ENCODE peak calls at places on chromosomes 12 and 14, in four cellular contexts. One of them, this sample, is unnamed.

GRCh38 chr14:100140452-100141132 is 18.9 kb downstream of the DEGS2 start:
- DNase-seq in fibroblast of the conjunctiva: no peak
- DNase-seq in T follicular helper cell: no peak
- DNase-seq in CD8-positive, alpha-beta memory T cell: no peak
- DNase-seq in this sample: no peak

GRCh38 chr14:91793704-91794103 is 61.8 kb upstream of the CATSPERB start:
- DNase-seq in fibroblast of the conjunctiva: no peak
- DNase-seq in T follicular helper cell: no peak
- DNase-seq in CD8-positive, alpha-beta memory T cell: no peak
- DNase-seq in this sample: no peak

GRCh38 chr14:62039871-62040270 is 277.7 kb downstream of the SNAPC1 start:
- DNase-seq in fibroblast of the conjunctiva: no peak
- DNase-seq in T follicular helper cell: no peak
- DNase-seq in CD8-positive, alpha-beta memory T cell: no peak
- DNase-seq in this sample: peak

GRCh38 chr12:72011374-72011773 is 72.7 kb downstream of the TPH2 start:
- DNase-seq in fibroblast of the conjunctiva: no peak
- DNase-seq in T follicular helper cell: no peak
- DNase-seq in CD8-positive, alpha-beta memory T cell: no peak
- DNase-seq in this sample: no peak

GRCh38 chr12:7512528-7512927 is 9.0 kb upstream of the CD163 start:
- DNase-seq in fibroblast of the conjunctiva: peak
- DNase-seq in T follicular helper cell: no peak
- DNase-seq in CD8-positive, alpha-beta memory T cell: no peak
- DNase-seq in this sample: no peak

GRCh38 chr12:19491863-19492262 is 52.6 kb downstream of the AEBP2 start:
- DNase-seq in fibroblast of the conjunctiva: no peak
- DNase-seq in T follicular helper cell: no peak
- DNase-seq in CD8-positive, alpha-beta memory T cell: no peak
- DNase-seq in this sample: no peak

GRCh38 chr12:111448266-111448830 is 42.6 kb downstream of the SH2B3 start:
- DNase-seq in fibroblast of the conjunctiva: no peak
- DNase-seq in T follicular helper cell: no peak
- DNase-seq in CD8-positive, alpha-beta memory T cell: no peak
- DNase-seq in this sample: no peak

GRCh38 chr12:62848418-62848817 is 86.5 kb downstream of the PPM1H start:
- DNase-seq in fibroblast of the conjunctiva: no peak
- DNase-seq in T follicular helper cell: no peak
- DNase-seq in CD8-positive, alpha-beta memory T cell: no peak
- DNase-seq in this sample: no peak

GRCh38 chr12:29990971-29991370 is 207.2 kb upstream of the TMTC1 start:
- DNase-seq in fibroblast of the conjunctiva: no peak
- DNase-seq in T follicular helper cell: no peak
- DNase-seq in CD8-positive, alpha-beta memory T cell: no peak
- DNase-seq in this sample: no peak

GRCh38 chr14:51006781-51007211 is 62.5 kb upstream of the PYGL start:
- DNase-seq in fibroblast of the conjunctiva: peak
- DNase-seq in T follicular helper cell: no peak
- DNase-seq in CD8-positive, alpha-beta memory T cell: no peak
- DNase-seq in this sample: no peak

GRCh38 chr12:68479261-68479581 is 131.5 kb upstream of the RAP1B start:
- DNase-seq in fibroblast of the conjunctiva: peak
- DNase-seq in T follicular helper cell: no peak
- DNase-seq in CD8-positive, alpha-beta memory T cell: no peak
- DNase-seq in this sample: no peak

GRCh38 chr14:102849522-102850379 is 72.5 kb downstream of the TRAF3 start:
- DNase-seq in fibroblast of the conjunctiva: no peak
- DNase-seq in T follicular helper cell: no peak
- DNase-seq in CD8-positive, alpha-beta memory T cell: no peak
- DNase-seq in this sample: no peak

GRCh38 chr12:57237952-57238853 is 8.7 kb downstream of the SHMT2 start:
- DNase-seq in fibroblast of the conjunctiva: no peak
- DNase-seq in T follicular helper cell: no peak
- DNase-seq in CD8-positive, alpha-beta memory T cell: no peak
- DNase-seq in this sample: peak

GRCh38 chr12:111758120-111758561 is 8.6 kb upstream of the ALDH2 start:
- DNase-seq in fibroblast of the conjunctiva: no peak
- DNase-seq in T follicular helper cell: no peak
- DNase-seq in CD8-positive, alpha-beta memory T cell: no peak
- DNase-seq in this sample: no peak

GRCh38 chr14:56794088-56794556 is 16.2 kb downstream of the OTX2 start:
- DNase-seq in fibroblast of the conjunctiva: no peak
- DNase-seq in T follicular helper cell: no peak
- DNase-seq in CD8-positive, alpha-beta memory T cell: no peak
- DNase-seq in this sample: no peak

GRCh38 chr12:109596418-109597244 is 23.0 kb downstream of the MVK start:
- DNase-seq in fibroblast of the conjunctiva: no peak
- DNase-seq in T follicular helper cell: no peak
- DNase-seq in CD8-positive, alpha-beta memory T cell: no peak
- DNase-seq in this sample: no peak

GRCh38 chr12:7433276-7433822 is 10.6 kb downstream of the CD163L1 start:
- DNase-seq in fibroblast of the conjunctiva: no peak
- DNase-seq in T follicular helper cell: no peak
- DNase-seq in CD8-positive, alpha-beta memory T cell: no peak
- DNase-seq in this sample: no peak

GRCh38 chr12:124379938-124380754 is 85.3 kb downstream of the RFLNA start:
- DNase-seq in fibroblast of the conjunctiva: no peak
- DNase-seq in T follicular helper cell: no peak
- DNase-seq in CD8-positive, alpha-beta memory T cell: no peak
- DNase-seq in this sample: no peak

GRCh38 chr14:28542040-28542439 is 224.5 kb upstream of the FOXG1 start:
- DNase-seq in fibroblast of the conjunctiva: peak
- DNase-seq in T follicular helper cell: no peak
- DNase-seq in CD8-positive, alpha-beta memory T cell: no peak
- DNase-seq in this sample: no peak

GRCh38 chr14:103398427-103399195 is 13.4 kb downstream of the MARK3 start:
- DNase-seq in fibroblast of the conjunctiva: no peak
- DNase-seq in T follicular helper cell: no peak
- DNase-seq in CD8-positive, alpha-beta memory T cell: no peak
- DNase-seq in this sample: no peak